ENCODE peak calls at places on chromosome 22, in eight cellular contexts. N is stomach, A is body of pancreas, R is tibial nerve, S is ovary, D is spleen, U is uterus, Z is endothelial cell of umbilical vein. J is an unnamed sample.

GRCh38 chr22:19275104-19275503 is 16.4 kb downstream of the CLTCL1 start:
- DNase-seq in D (no peak), S (no peak), R (no peak), Z (no peak), A (no peak), N (no peak), U (no peak), J (no peak)

GRCh38 chr22:21761994-21762680 is 26.5 kb upstream of the YPEL1 start:
- DNase-seq in U (no peak), S (no peak), R (no peak), Z (no peak), N (no peak), A (no peak), D (peak), J (no peak)

GRCh38 chr22:28594784-28595324 is 84.8 kb downstream of the TTC28 start:
- DNase-seq in D (no peak), U (no peak), A (no peak), R (no peak), N (no peak), S (no peak), Z (peak), J (no peak)

GRCh38 chr22:27032121-27032761 is 374.9 kb downstream of the MIAT start:
- DNase-seq in R (no peak), N (no peak), Z (no peak), S (peak), D (no peak), A (peak), U (no peak), J (no peak)

GRCh38 chr22:47450876-47451475 is 688.5 kb downstream of the TBC1D22A start:
- DNase-seq in S (no peak), A (no peak), R (no peak), U (no peak), D (no peak), N (no peak), Z (no peak), J (no peak)

GRCh38 chr22:43230983-43231723 is 44.2 kb upstream of the TTLL12 start:
- DNase-seq in D (peak), S (peak), N (peak), R (no peak), A (peak), U (peak), Z (peak), J (peak)

GRCh38 chr22:28799834-28800307 is 498 bp downstream of the XBP1 start:
- DNase-seq in U (peak), A (peak), R (peak), S (peak), Z (peak), D (peak), N (peak), J (no peak)

GRCh38 chr22:42636506-42636905 is 3.9 kb downstream of the ATP5MGL start:
- DNase-seq in D (no peak), N (no peak), A (no peak), Z (no peak), U (no peak), S (no peak), R (no peak), J (no peak)

GRCh38 chr22:27269751-27270586 is 531.6 kb downstream of the MN1 start:
- DNase-seq in Z (no peak), A (no peak), D (no peak), N (no peak), S (no peak), U (no peak), R (no peak), J (no peak)

GRCh38 chr22:34722901-34723300 is 343.1 kb upstream of the ISX start:
- DNase-seq in N (no peak), S (no peak), U (no peak), A (no peak), R (no peak), D (no peak), Z (no peak), J (no peak)

GRCh38 chr22:44049369-44050231 is 25.5 kb downstream of the PARVB start:
- DNase-seq in U (no peak), A (no peak), Z (peak), N (no peak), S (peak), D (no peak), R (no peak), J (no peak)

GRCh38 chr22:46576556-46577351 is 39.3 kb upstream of the CELSR1 start:
- DNase-seq in R (no peak), A (peak), S (peak), N (peak), U (no peak), D (peak), Z (no peak), J (no peak)

GRCh38 chr22:43136255-43136654 is 6.9 kb downstream of the MCAT start:
- DNase-seq in A (no peak), Z (peak), U (no peak), D (peak), R (no peak), N (peak), S (no peak), J (no peak)

GRCh38 chr22:28025333-28025732 is 106.3 kb upstream of the PITPNB start:
- DNase-seq in R (no peak), Z (no peak), N (peak), U (no peak), S (peak), A (peak), D (peak), J (no peak)

GRCh38 chr22:50470491-50470890 is 4.3 kb downstream of the SBF1 start:
- DNase-seq in Z (no peak), D (no peak), U (no peak), N (no peak), A (no peak), R (no peak), S (no peak), J (no peak)

GRCh38 chr22:21937041-21937820 is 15.4 kb downstream of the PPM1F start:
- DNase-seq in A (no peak), U (no peak), S (no peak), D (peak), R (no peak), N (peak), Z (no peak), J (peak)

GRCh38 chr22:49976439-49977175 is 16.0 kb downstream of the PIM3 start:
- DNase-seq in N (peak), A (no peak), U (no peak), D (no peak), R (no peak), S (no peak), Z (no peak), J (peak)

GRCh38 chr22:49807780-49808708 is 19.6 kb downstream of the BRD1 start:
- DNase-seq in A (no peak), Z (peak), S (no peak), N (no peak), R (no peak), U (no peak), D (no peak), J (no peak)

GRCh38 chr22:32804823-32805585 is 3.5 kb downstream of the TIMP3 start:
- DNase-seq in U (peak), Z (no peak), R (no peak), S (no peak), N (no peak), D (no peak), A (no peak), J (no peak)

GRCh38 chr22:20438066-20438677 is 547 bp upstream of the SCARF2 start:
- DNase-seq in R (no peak), S (no peak), A (no peak), Z (no peak), N (no peak), D (peak), U (peak), J (no peak)

GRCh38 chr22:26471522-26471921 is 12.1 kb downstream of the HPS4 start:
- DNase-seq in A (no peak), Z (peak), R (no peak), U (no peak), D (no peak), N (peak), S (no peak), J (no peak)

GRCh38 chr22:40491990-40492631 is 121.7 kb downstream of the SGSM3 start:
- DNase-seq in S (no peak), N (no peak), U (no peak), R (no peak), D (no peak), Z (no peak), A (no peak), J (no peak)

GRCh38 chr22:25911243-25911972 is 169.4 kb downstream of the MYO18B start:
- DNase-seq in D (no peak), A (no peak), Z (no peak), U (no peak), S (no peak), N (no peak), R (no peak), J (peak)

GRCh38 chr22:27405672-27406388 is 395.7 kb downstream of the MN1 start:
- DNase-seq in N (peak), R (peak), Z (peak), S (peak), A (peak), U (no peak), D (no peak), J (no peak)

GRCh38 chr22:24996420-24996952 is 44.0 kb downstream of the KIAA1671 start:
- DNase-seq in D (no peak), S (no peak), U (no peak), R (no peak), Z (peak), A (no peak), N (no peak), J (no peak)

GRCh38 chr22:18077639-18078328 is at the start of gene PEX26:
- DNase-seq in A (peak), U (peak), Z (peak), S (peak), N (peak), R (peak), D (peak), J (peak)

GRCh38 chr22:18076060-18076497 is 1.7 kb upstream of the PEX26 start:
- DNase-seq in D (no peak), S (peak), N (peak), A (peak), U (peak), R (no peak), Z (peak), J (peak)

GRCh38 chr22:18077087-18077638 is 627 bp upstream of the PEX26 start:
- DNase-seq in N (no peak), U (no peak), D (no peak), S (no peak), Z (peak), A (no peak), R (no peak), J (no peak)

GRCh38 chr22:18079706-18080230 is 2.0 kb downstream of the PEX26 start:
- DNase-seq in R (no peak), A (no peak), D (no peak), U (no peak), Z (no peak), S (no peak), N (no peak), J (no peak)

DNA sequence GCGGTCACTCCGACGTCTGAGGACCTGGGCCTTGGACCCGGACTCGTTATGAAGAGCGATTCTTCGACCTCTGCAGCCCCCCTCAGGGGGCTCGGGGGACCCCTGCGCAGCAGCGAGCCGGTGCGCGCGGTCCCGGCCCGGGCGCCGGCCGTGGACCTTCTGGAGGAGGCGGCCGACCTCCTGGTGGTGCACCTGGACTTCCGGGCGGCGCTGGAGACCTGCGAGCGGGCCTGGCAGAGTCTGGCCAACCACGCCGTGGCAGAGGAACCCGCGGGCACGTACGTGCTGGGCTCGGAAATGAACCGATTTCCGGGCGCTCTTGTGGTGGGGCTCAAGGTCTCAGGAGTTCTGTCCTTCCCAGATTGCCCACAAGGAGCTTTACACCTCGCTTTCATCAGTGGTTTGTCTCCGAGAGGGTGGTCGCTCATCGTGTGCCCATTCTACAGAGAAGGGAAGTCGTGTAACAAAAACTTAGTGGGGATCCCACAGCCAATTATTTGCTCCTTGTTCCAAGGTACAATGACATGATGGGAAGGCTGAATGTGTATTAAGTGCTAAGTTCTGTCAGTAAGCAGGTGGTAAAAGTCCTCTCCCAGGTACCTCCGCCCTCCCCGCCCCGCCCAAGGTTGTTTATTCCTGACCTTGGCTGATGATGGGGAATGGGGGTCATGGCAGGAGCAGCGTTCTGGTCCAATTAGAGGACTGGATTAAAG is 695 bp downstream of the PEX26 start:
- DNase-seq in S (peak), Z (peak), N (peak), A (peak), D (peak), R (no peak), U (no peak), J (peak)
- TF ChIP-seq POLR2A in S (no peak), Z (no peak), N (no peak), A (no peak), D (no peak), R (no peak), U (no peak), J (no peak)

GRCh38 chr22:37051629-37052385 is at the start of gene KCTD17:
- DNase-seq in S (peak), A (peak), D (peak), R (peak), U (peak), Z (peak), N (peak), J (peak)
- TF ChIP-seq POLR2A in S (peak), A (no peak), D (no peak), R (no peak), U (no peak), Z (peak), N (no peak), J (no peak)

GRCh38 chr22:30298005-30298701 is 8.8 kb upstream of the CASTOR1 start:
- DNase-seq in S (no peak), U (no peak), Z (no peak), D (no peak), N (peak), A (no peak), R (no peak), J (no peak)
- TF ChIP-seq POLR2A in S (no peak), U (no peak), Z (no peak), D (no peak), N (no peak), A (no peak), R (no peak), J (no peak)

GRCh38 chr22:17910561-17911311 is 113.6 kb downstream of the MICAL3 start:
- DNase-seq in S (peak), U (peak), A (peak), R (no peak), D (peak), Z (peak), N (no peak), J (no peak)
- TF ChIP-seq POLR2A in S (no peak), U (no peak), A (no peak), R (no peak), D (no peak), Z (no peak), N (no peak), J (no peak)

GRCh38 chr22:23772315-23773246 is at the start of gene MMP11:
- DNase-seq in R (no peak), N (peak), D (peak), S (peak), Z (no peak), A (peak), U (peak), J (no peak)

GRCh38 chr22:23773247-23774113 is 831 bp downstream of the MMP11 start:
- DNase-seq in A (no peak), Z (no peak), D (no peak), R (no peak), N (no peak), U (no peak), S (no peak), J (no peak)

GRCh38 chr22:23775779-23776375 is 3.2 kb downstream of the MMP11 start:
- DNase-seq in N (no peak), S (no peak), Z (no peak), A (no peak), U (no peak), D (no peak), R (no peak), J (no peak)

GRCh38 chr22:23774922-23775436 is 2.3 kb downstream of the MMP11 start:
- DNase-seq in A (no peak), Z (no peak), D (no peak), U (no peak), N (no peak), R (no peak), S (no peak), J (no peak)

DNA sequence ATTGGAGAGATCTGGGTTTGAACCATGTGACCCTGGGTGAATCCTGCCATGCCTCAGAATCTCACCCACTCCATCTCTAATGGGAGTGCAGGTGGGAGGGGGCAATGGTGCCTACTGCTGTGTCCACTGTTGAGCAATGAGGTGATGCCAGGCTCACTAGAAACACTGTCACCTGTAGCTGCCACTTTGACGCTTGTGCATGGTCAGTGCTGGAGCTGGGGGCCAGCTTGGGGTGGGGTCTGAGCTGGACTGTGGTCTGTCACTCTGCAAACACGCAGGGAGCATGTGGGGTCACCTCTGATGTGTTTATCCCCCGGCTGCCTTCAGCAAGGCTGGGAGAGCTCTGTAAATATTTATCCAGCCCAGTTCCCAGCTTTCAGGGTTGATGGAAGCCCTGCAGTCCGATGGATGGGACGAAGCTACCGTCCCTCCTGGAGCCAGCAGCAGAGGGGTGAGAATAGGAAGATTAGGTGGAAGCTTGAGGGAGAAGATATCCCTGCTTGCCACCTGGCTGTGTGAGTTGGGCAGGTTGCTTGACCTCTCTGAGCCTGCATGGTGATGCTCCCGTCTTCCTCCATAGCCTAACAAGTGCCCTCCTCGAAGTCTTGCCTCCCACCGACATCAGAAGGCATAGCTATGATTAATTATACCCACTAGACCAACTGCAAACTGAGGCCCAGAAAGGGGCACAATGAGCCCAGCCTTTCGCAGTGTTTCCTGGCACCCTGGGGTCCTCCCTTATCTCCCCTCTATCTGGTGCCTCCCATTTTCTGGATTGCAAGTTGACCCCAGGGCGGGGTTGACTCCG is 1.7 kb downstream of the MMP11 start:
- DNase-seq in S (no peak), D (no peak), Z (no peak), N (no peak), U (no peak), R (no peak), A (no peak), J (no peak)
- TF ChIP-seq POLR2A in S (no peak), D (no peak), Z (no peak), N (no peak), U (no peak), R (no peak), A (no peak), J (no peak)

GRCh38 chr22:38756631-38757463 is 1.0 kb upstream of the SUN2 start:
- DNase-seq in Z (peak), R (no peak), S (no peak), A (peak), U (no peak), N (no peak), D (peak), J (no peak)

GRCh38 chr22:38755911-38756532 is at the start of gene SUN2:
- DNase-seq in Z (peak), A (peak), S (peak), R (peak), D (peak), U (peak), N (peak), J (peak)

GRCh38 chr22:38753894-38754246 is 1.9 kb downstream of the SUN2 start:
- DNase-seq in N (no peak), U (no peak), Z (no peak), A (no peak), R (no peak), S (no peak), D (no peak), J (no peak)

GRCh38 chr22:38755155-38755910 is 465 bp downstream of the SUN2 start:
- DNase-seq in D (peak), R (peak), Z (peak), N (peak), U (peak), A (peak), S (peak), J (peak)

DNA sequence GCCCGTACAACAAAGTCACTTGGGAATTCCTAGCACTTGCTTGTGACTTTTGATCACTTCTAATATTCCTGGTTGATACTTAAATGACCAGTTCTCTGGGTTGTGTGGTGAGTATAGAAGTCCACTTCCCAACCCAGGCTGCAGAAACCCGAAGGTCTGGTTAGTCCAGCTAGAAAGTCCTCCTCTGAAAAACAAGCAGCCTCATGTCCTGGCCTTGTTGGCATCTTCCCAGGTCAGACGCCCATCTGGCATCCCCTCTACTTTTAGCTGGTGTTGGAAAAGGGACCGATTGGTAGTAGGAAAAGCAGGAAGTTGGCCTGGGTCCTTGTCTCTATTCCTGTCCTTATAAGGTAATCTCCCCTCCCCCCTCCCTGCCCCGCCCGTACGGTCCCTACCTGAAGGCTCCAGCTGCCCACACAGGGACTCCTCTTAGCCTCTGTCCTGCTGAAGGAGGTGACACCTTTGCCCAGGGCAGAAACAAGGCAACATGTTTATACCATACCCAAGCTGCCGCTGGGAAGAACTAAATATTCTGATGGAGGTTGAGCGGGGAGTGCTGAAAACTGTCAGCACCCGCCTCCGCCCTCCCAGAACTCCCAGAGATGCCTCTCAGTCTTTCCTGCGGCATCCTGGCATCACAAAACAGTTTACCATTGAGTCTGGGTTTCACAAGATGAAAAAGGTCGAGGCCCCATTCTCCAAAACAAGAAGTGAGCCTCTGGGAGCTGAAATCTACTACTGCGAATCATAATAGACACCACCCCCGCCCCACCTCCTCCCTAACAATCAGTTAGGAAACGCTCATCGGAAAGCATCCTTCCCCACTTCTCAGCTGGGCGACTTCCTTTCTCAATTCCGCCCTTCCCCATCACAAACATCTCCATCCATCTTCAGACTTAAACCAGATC is 1.3 kb downstream of the SUN2 start:
- DNase-seq in U (peak), R (peak), N (peak), Z (peak), S (peak), A (peak), D (no peak), J (peak)
- TF ChIP-seq POLR2A in U (no peak), R (no peak), N (peak), Z (no peak), S (no peak), A (no peak), D (no peak), J (no peak)

GRCh38 chr22:45268958-45269844 is 15.5 kb upstream of the UPK3A start:
- DNase-seq in A (peak), U (peak), R (peak), N (peak), S (peak), Z (peak), D (peak), J (peak)
- TF ChIP-seq POLR2A in A (no peak), U (no peak), R (no peak), N (no peak), S (no peak), Z (no peak), D (no peak), J (no peak)